ENCODE peak calls at places on chromosomes 1 and 21, in seven cellular contexts. One of them, this sample, is unnamed.

GRCh38 chr1:208524920-208525319 is 280.7 kb upstream of the PLXNA2 start:
- DNase-seq in EL: no peak
- DNase-seq in NCI-H1436: no peak
- DNase-seq in NCI-H1105: no peak
- DNase-seq in HTR-8/SVneo: no peak
- DNase-seq in heart left ventricle: no peak
- DNase-seq in dermis microvascular lymphatic vessel endothelial cell: no peak
- DNase-seq in this sample: no peak

GRCh38 chr1:233544304-233544703 is 69.6 kb upstream of the KCNK1 start:
- DNase-seq in EL: no peak
- DNase-seq in NCI-H1436: no peak
- DNase-seq in NCI-H1105: no peak
- DNase-seq in HTR-8/SVneo: no peak
- DNase-seq in heart left ventricle: no peak
- DNase-seq in dermis microvascular lymphatic vessel endothelial cell: no peak
- DNase-seq in this sample: no peak

GRCh38 chr1:55378582-55378981 is 163.4 kb upstream of the USP24 start:
- DNase-seq in EL: no peak
- DNase-seq in NCI-H1436: no peak
- DNase-seq in NCI-H1105: no peak
- DNase-seq in HTR-8/SVneo: peak; percentile 22
- DNase-seq in heart left ventricle: no peak
- DNase-seq in dermis microvascular lymphatic vessel endothelial cell: peak; percentile 61
- DNase-seq in this sample: peak; percentile 71

GRCh38 chr1:113027449-113027848 is 45.5 kb upstream of the LRIG2 start:
- DNase-seq in EL: no peak
- DNase-seq in NCI-H1436: no peak
- DNase-seq in NCI-H1105: no peak
- DNase-seq in HTR-8/SVneo: no peak
- DNase-seq in heart left ventricle: no peak
- DNase-seq in dermis microvascular lymphatic vessel endothelial cell: no peak
- DNase-seq in this sample: no peak

GRCh38 chr1:18536943-18537342 is 56.2 kb downstream of the KLHDC7A start:
- DNase-seq in EL: no peak
- DNase-seq in NCI-H1436: no peak
- DNase-seq in NCI-H1105: no peak
- DNase-seq in HTR-8/SVneo: no peak
- DNase-seq in heart left ventricle: no peak
- DNase-seq in dermis microvascular lymphatic vessel endothelial cell: no peak
- DNase-seq in this sample: no peak

GRCh38 chr1:228867093-228867950 is 132.0 kb downstream of the RHOU start:
- DNase-seq in EL: no peak
- DNase-seq in NCI-H1436: peak; percentile 68
- DNase-seq in NCI-H1105: peak; percentile 5
- DNase-seq in HTR-8/SVneo: no peak
- DNase-seq in heart left ventricle: no peak
- DNase-seq in dermis microvascular lymphatic vessel endothelial cell: no peak
- DNase-seq in this sample: peak; percentile 40

GRCh38 chr1:116261227-116261626 is 111.8 kb upstream of the ATP1A1 start:
- DNase-seq in EL: no peak
- DNase-seq in NCI-H1436: no peak
- DNase-seq in NCI-H1105: no peak
- DNase-seq in HTR-8/SVneo: no peak
- DNase-seq in heart left ventricle: no peak
- DNase-seq in dermis microvascular lymphatic vessel endothelial cell: no peak
- DNase-seq in this sample: peak; percentile 81

GRCh38 chr1:192747942-192748341 is 60.9 kb upstream of the RGS2 start:
- DNase-seq in EL: no peak
- DNase-seq in NCI-H1436: no peak
- DNase-seq in NCI-H1105: no peak
- DNase-seq in HTR-8/SVneo: no peak
- DNase-seq in heart left ventricle: no peak
- DNase-seq in dermis microvascular lymphatic vessel endothelial cell: no peak
- DNase-seq in this sample: no peak

GRCh38 chr1:50308883-50309282 is 114.4 kb downstream of the DMRTA2 start:
- DNase-seq in EL: peak; percentile 23
- DNase-seq in NCI-H1436: no peak
- DNase-seq in NCI-H1105: no peak
- DNase-seq in HTR-8/SVneo: no peak
- DNase-seq in heart left ventricle: no peak
- DNase-seq in dermis microvascular lymphatic vessel endothelial cell: peak; percentile 49
- DNase-seq in this sample: peak; percentile 53

GRCh38 chr21:39452207-39452964 is 616 bp downstream of the SH3BGR start:
- DNase-seq in EL: peak; percentile 35
- DNase-seq in NCI-H1436: no peak
- DNase-seq in NCI-H1105: no peak
- DNase-seq in HTR-8/SVneo: no peak
- DNase-seq in heart left ventricle: no peak
- DNase-seq in dermis microvascular lymphatic vessel endothelial cell: no peak
- DNase-seq in this sample: peak; percentile 73